ENCODE peak calls at places on chromosomes 12 and 14, in four cellular contexts. M is thyroid gland, X is brain microvascular endothelial cell, I is SK-N-SH. L is an unnamed sample.
A peak's percentile ranks its signal among the peaks of the same experiment; 100 is the strongest.

GRCh38 chr14:52918486-52918885 is 32.4 kb downstream of the FERMT2 start:
- DNase-seq in M (no peak), X (peak; percentile 66), I (no peak), L (no peak)

GRCh38 chr12:54217774-54218221 is 29.0 kb upstream of the SMUG1 start:
- DNase-seq in M (no peak), X (no peak), I (no peak), L (no peak)

GRCh38 chr14:94933411-94933964 is 163.6 kb upstream of the GSC start:
- DNase-seq in M (no peak), X (no peak), I (no peak), L (no peak)

GRCh38 chr12:55997535-55997859 is 421 bp downstream of the SUOX start:
- DNase-seq in M (peak; percentile 32), X (no peak), I (no peak), L (no peak)

GRCh38 chr12:78209851-78210493 is 379.3 kb downstream of the NAV3 start:
- DNase-seq in M (no peak), X (no peak), I (no peak), L (no peak)

GRCh38 chr12:76199808-76200207 is 115.3 kb upstream of the NAP1L1 start:
- DNase-seq in M (no peak), X (peak; percentile 70), I (no peak), L (no peak)

GRCh38 chr14:53542692-53543091 is 389.6 kb upstream of the DDHD1 start:
- DNase-seq in M (peak; percentile 66), X (peak; percentile 51), I (peak; percentile 15), L (no peak)

GRCh38 chr12:101647711-101648110 is 49.7 kb upstream of the CHPT1 start:
- DNase-seq in M (no peak), X (no peak), I (no peak), L (no peak)

DNA sequence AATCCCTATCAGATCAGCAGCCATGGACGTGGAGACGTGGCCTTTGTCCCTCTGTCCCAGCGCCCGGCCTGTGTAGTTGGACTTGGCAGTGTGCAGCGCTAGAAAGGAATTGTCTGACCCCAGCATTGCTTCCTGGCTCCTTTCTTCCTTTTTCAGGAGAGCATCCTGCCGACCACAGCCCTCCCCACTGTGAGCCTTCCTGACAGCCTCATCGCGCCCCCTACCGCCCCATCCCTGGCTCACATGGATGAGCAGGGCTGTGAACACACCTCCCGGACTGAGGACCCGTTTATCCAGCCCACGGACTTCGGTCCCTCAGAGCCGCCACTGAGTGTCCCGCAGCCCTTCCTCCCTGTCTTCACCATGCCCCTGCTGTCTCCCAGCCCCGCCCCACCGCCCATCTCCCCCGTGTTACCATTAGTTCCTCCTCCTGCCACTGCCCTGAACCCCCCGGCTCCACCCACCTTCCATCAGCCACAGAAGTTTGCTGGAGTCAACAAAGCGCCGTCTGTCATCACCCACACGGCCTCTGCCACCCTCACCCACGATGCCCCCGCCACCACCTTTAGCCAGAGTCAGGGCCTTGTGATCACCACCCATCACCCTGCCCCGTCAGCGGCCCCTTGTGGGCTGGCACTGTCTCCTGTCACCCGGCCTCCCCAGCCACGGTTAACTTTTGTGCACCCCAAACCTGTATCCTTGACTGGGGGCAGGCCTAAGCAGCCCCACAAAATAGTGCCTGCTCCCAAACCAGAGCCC is 40.6 kb downstream of the IL31 start:
- DNase-seq in M (no peak), X (no peak), I (no peak), L (no peak)
- TF ChIP-seq CTCF in M (no peak), X (peak; percentile 37), I (no peak), L (no peak)

GRCh38 chr14:62118461-62118860 is 356.2 kb downstream of the SNAPC1 start:
- DNase-seq in M (no peak), X (no peak), I (no peak), L (no peak)

GRCh38 chr14:62118871-62119270 is 356.7 kb downstream of the SNAPC1 start:
- DNase-seq in M (no peak), X (no peak), I (no peak), L (no peak)

GRCh38 chr14:62117718-62118164 is 355.5 kb downstream of the SNAPC1 start:
- DNase-seq in M (no peak), X (no peak), I (no peak), L (no peak)

GRCh38 chr14:62117010-62117717 is 354.9 kb downstream of the SNAPC1 start:
- DNase-seq in M (peak; percentile 62), X (peak; percentile 87), I (peak; percentile 91), L (peak; percentile 84)
- TF ChIP-seq CTCF in M (no peak), X (peak; percentile 70), I (peak; percentile 30), L (peak; percentile 76)

DNA sequence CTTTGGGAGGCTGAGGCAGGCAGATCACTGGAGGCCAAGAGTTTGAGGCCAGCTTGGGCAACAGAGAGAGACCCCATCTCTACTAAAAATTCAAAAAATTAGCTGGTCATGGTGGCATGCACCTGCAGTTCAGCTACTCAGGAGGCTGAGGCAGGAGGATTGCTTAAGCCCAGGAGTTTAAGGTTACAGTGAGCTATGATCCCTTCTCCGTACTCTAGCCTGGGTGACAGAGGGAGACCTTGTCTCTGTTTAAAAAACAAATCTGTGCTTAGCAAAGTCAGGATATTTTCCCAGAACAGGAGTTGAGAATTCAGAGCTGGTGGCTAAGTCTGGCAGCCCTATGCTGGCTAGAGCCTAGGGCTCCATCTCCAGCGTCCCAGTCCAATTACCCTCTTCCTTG is 142.9 kb upstream of the PZP start:
- DNase-seq in M (no peak), X (no peak), I (no peak), L (no peak)
- TF ChIP-seq CTCF in M (no peak), X (no peak), I (no peak), L (no peak)

GRCh38 chr14:74979442-74980397 is 23.0 kb upstream of the EIF2B2 start:
- DNase-seq in M (peak; percentile 14), X (no peak), I (peak; percentile 72), L (no peak)
- TF ChIP-seq CTCF in M (no peak), X (peak; percentile 41), I (no peak), L (no peak)

DNA sequence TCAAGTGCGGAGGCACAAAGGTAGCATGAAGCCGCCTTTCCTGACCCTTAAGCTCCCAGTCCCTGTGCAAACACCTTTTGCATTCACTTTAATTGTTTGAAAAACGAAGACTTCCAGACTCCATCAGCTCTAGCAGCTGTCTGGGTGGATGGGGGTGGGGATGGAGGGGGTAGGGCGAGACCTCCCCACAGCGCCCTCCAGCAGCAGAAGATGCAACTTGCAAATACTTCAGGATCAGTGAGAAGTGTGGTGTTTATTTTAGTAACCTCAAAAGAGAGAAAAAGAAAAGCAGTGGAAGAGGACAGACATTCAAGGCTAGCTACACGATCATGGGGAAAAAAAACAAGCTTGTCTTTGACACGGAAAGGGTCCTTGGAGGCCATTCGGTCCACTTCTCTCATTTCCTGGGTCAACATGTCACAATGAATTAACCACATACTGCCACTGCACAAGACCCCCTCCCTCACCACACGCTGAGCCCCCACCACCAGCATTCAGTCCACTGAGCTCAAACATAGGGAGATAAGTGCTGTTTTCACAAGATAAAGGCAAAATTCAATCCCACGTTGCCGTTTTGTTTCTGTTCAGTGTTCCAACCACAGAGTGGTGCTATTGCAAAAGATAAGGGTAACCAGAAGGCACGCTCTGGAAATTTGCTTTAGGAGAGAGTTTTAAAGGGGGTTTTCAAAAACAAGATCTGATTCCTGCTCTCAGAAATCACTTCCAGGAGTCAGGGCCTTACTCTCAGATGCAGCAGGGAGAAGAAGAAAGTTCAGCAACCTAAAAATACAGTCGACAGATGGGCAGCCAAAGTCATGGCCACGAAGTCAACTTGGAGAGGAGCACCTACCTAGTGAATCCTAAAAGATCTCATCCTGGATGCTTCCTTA is 3.3 kb upstream of the NTF3 start:
- DNase-seq in M (no peak), X (peak; percentile 44), I (peak; percentile 37), L (no peak)
- TF ChIP-seq CTCF in M (no peak), X (peak; percentile 61), I (peak; percentile 62), L (peak; percentile 75)

GRCh38 chr12:123761841-123762714 is at the start of gene DNAH10:
- DNase-seq in M (peak; percentile 16), X (no peak), I (no peak), L (peak; percentile 76)
- TF ChIP-seq CTCF in M (no peak), X (no peak), I (no peak), L (peak; percentile 78)

L was measured in type B pancreatic cell.